ENCODE peak calls at places on chromosomes 6 and 20, in eight cellular contexts. One of them, this sample, is unnamed.

GRCh38 chr6:132818404-132819359 is 4.3 kb downstream of the RPS12 start:
- DNase-seq in fibroblast of mammary gland: peak
- DNase-seq in stromal cell of bone marrow: no peak
- DNase-seq in keratinocyte: no peak
- DNase-seq in left lung: no peak
- DNase-seq in iPS-NIHi11: no peak
- DNase-seq in lower lobe of right lung: no peak
- DNase-seq in heart left ventricle: no peak
- DNase-seq in this sample: no peak

GRCh38 chr6:75326557-75327258 is 42.1 kb upstream of the TMEM30A start:
- DNase-seq in heart left ventricle: no peak
- DNase-seq in iPS-NIHi11: peak
- DNase-seq in fibroblast of mammary gland: peak
- DNase-seq in lower lobe of right lung: no peak
- DNase-seq in keratinocyte: no peak
- DNase-seq in stromal cell of bone marrow: no peak
- DNase-seq in left lung: no peak
- DNase-seq in this sample: no peak

GRCh38 chr6:154690857-154691256 is 42.4 kb upstream of the SCAF8 start:
- DNase-seq in fibroblast of mammary gland: no peak
- DNase-seq in stromal cell of bone marrow: no peak
- DNase-seq in keratinocyte: no peak
- DNase-seq in iPS-NIHi11: no peak
- DNase-seq in heart left ventricle: no peak
- DNase-seq in left lung: no peak
- DNase-seq in lower lobe of right lung: no peak
- DNase-seq in this sample: no peak

GRCh38 chr6:117552618-117553017 is 49.7 kb downstream of the GOPC start:
- DNase-seq in stromal cell of bone marrow: no peak
- DNase-seq in iPS-NIHi11: no peak
- DNase-seq in lower lobe of right lung: no peak
- DNase-seq in keratinocyte: no peak
- DNase-seq in left lung: no peak
- DNase-seq in fibroblast of mammary gland: no peak
- DNase-seq in heart left ventricle: no peak
- DNase-seq in this sample: no peak

GRCh38 chr20:51740838-51741237 is 27.4 kb downstream of the ATP9A start:
- DNase-seq in heart left ventricle: no peak
- DNase-seq in iPS-NIHi11: no peak
- DNase-seq in stromal cell of bone marrow: no peak
- DNase-seq in lower lobe of right lung: no peak
- DNase-seq in keratinocyte: no peak
- DNase-seq in left lung: no peak
- DNase-seq in fibroblast of mammary gland: no peak
- DNase-seq in this sample: no peak

GRCh38 chr6:3744211-3744900 is 7.2 kb downstream of the PXDC1 start:
- DNase-seq in heart left ventricle: no peak
- DNase-seq in iPS-NIHi11: no peak
- DNase-seq in stromal cell of bone marrow: no peak
- DNase-seq in keratinocyte: no peak
- DNase-seq in left lung: no peak
- DNase-seq in fibroblast of mammary gland: peak
- DNase-seq in lower lobe of right lung: no peak
- DNase-seq in this sample: no peak

GRCh38 chr20:38031957-38032356 is 1.3 kb downstream of the TTI1 start:
- DNase-seq in stromal cell of bone marrow: no peak
- DNase-seq in fibroblast of mammary gland: no peak
- DNase-seq in lower lobe of right lung: no peak
- DNase-seq in left lung: no peak
- DNase-seq in iPS-NIHi11: no peak
- DNase-seq in heart left ventricle: no peak
- DNase-seq in keratinocyte: no peak
- DNase-seq in this sample: no peak

GRCh38 chr6:87436435-87436834 is 28.7 kb downstream of the CFAP206 start:
- DNase-seq in lower lobe of right lung: no peak
- DNase-seq in fibroblast of mammary gland: peak
- DNase-seq in heart left ventricle: peak
- DNase-seq in keratinocyte: peak
- DNase-seq in stromal cell of bone marrow: peak
- DNase-seq in iPS-NIHi11: peak
- DNase-seq in left lung: no peak
- DNase-seq in this sample: no peak

GRCh38 chr6:155273438-155273837 is 9.6 kb downstream of the CLDN20 start:
- DNase-seq in heart left ventricle: no peak
- DNase-seq in fibroblast of mammary gland: peak
- DNase-seq in left lung: no peak
- DNase-seq in stromal cell of bone marrow: peak
- DNase-seq in iPS-NIHi11: peak
- DNase-seq in keratinocyte: no peak
- DNase-seq in lower lobe of right lung: no peak
- DNase-seq in this sample: no peak

GRCh38 chr6:14231546-14232280 is 114.1 kb downstream of the CD83 start:
- DNase-seq in lower lobe of right lung: no peak
- DNase-seq in stromal cell of bone marrow: no peak
- DNase-seq in fibroblast of mammary gland: no peak
- DNase-seq in keratinocyte: no peak
- DNase-seq in heart left ventricle: no peak
- DNase-seq in iPS-NIHi11: no peak
- DNase-seq in left lung: no peak
- DNase-seq in this sample: no peak

GRCh38 chr6:163152701-163153100 is 261.8 kb upstream of the QKI start:
- DNase-seq in stromal cell of bone marrow: no peak
- DNase-seq in lower lobe of right lung: no peak
- DNase-seq in fibroblast of mammary gland: no peak
- DNase-seq in iPS-NIHi11: no peak
- DNase-seq in heart left ventricle: no peak
- DNase-seq in left lung: no peak
- DNase-seq in keratinocyte: no peak
- DNase-seq in this sample: no peak

GRCh38 chr20:36314734-36315544 is 8.8 kb downstream of the DLGAP4 start:
- DNase-seq in left lung: no peak
- DNase-seq in keratinocyte: no peak
- DNase-seq in stromal cell of bone marrow: no peak
- DNase-seq in iPS-NIHi11: no peak
- DNase-seq in fibroblast of mammary gland: no peak
- DNase-seq in heart left ventricle: no peak
- DNase-seq in lower lobe of right lung: no peak
- DNase-seq in this sample: no peak

This sample was measured in cerebellum.